ENCODE peak calls at places on chromosomes 13 and 19, in eight cellular contexts. T is suprapubic skin, F is GM23338, H is prostate gland, W is spleen, C is endothelial cell of umbilical vein, O is SK-N-SH, B is K562. I is an unnamed sample. For H3K4me1, the result is how much of the 10 kb centered on the place peaks cover.

GRCh38 chr19:33085570-33086128 is 4.7 kb downstream of the GPATCH1 start:
- DNase-seq in T (no peak), F (no peak), H (no peak), W (no peak), C (no peak), O (no peak), B (no peak), I (no peak)

GRCh38 chr19:39083983-39084731 is at the start of gene ACP7:
- DNase-seq in T (no peak), F (peak), H (no peak), W (no peak), C (no peak), O (peak), B (no peak), I (no peak)

GRCh38 chr19:14248578-14249011 is 42.6 kb upstream of the ADGRL1 start:
- DNase-seq in T (no peak), F (peak), H (peak), W (peak), C (peak), O (peak), B (peak), I (no peak)

GRCh38 chr19:53091413-53091812 is 11.8 kb downstream of the ZNF160 start:
- DNase-seq in T (no peak), F (peak), H (no peak), W (no peak), C (no peak), O (peak), B (peak), I (no peak)

GRCh38 chr19:3987619-3988371 is 2.5 kb upstream of the EEF2 start:
- DNase-seq in T (peak), F (peak), H (peak), W (peak), C (peak), O (peak), B (peak), I (peak)

GRCh38 chr13:113736258-113736731 is 22.7 kb upstream of the TMEM255B start:
- DNase-seq in T (no peak), F (no peak), H (no peak), W (peak), C (no peak), O (no peak), B (no peak), I (no peak)

GRCh38 chr19:51525731-51526130 is 5.7 kb downstream of the SIGLEC6 start:
- DNase-seq in T (no peak), F (no peak), H (no peak), W (peak), C (no peak), O (no peak), B (no peak), I (no peak)

GRCh38 chr13:92573467-92574057 is 653.0 kb upstream of the GPC6 start:
- DNase-seq in T (no peak), F (peak), H (no peak), W (no peak), C (no peak), O (peak), B (peak), I (no peak)

GRCh38 chr13:83286737-83287136 is 595.5 kb downstream of the SLITRK1 start:
- DNase-seq in T (no peak), F (no peak), H (no peak), W (no peak), C (no peak), O (no peak), B (no peak), I (no peak)

GRCh38 chr19:54341295-54341694 is 2.3 kb upstream of the LILRA4 start:
- DNase-seq in T (no peak), F (peak), H (no peak), W (no peak), C (no peak), O (no peak), B (no peak), I (no peak)

GRCh38 chr19:48102870-48103751 is 7.5 kb downstream of the PLA2G4C start:
- DNase-seq in T (no peak), F (peak), H (peak), W (no peak), C (peak), O (peak), B (peak), I (no peak)

GRCh38 chr13:70339738-70340137 is 231.5 kb upstream of the KLHL1 start:
- DNase-seq in T (no peak), F (peak), H (no peak), W (no peak), C (peak), O (no peak), B (no peak), I (peak)

GRCh38 chr19:40954573-40954972 is 36.5 kb upstream of the CYP2B6 start:
- DNase-seq in T (no peak), F (peak), H (no peak), W (no peak), C (no peak), O (no peak), B (no peak), I (no peak)

GRCh38 chr19:3607398-3608078 is 863 bp upstream of the TBXA2R start:
- DNase-seq in T (peak), F (peak), H (no peak), W (peak), C (peak), O (peak), B (peak), I (no peak)

GRCh38 chr19:38082256-38083118 is 141.5 kb downstream of the DPF1 start:
- DNase-seq in T (no peak), F (no peak), H (no peak), W (no peak), C (no peak), O (no peak), B (no peak), I (no peak)

GRCh38 chr19:48329167-48329891 is 4.0 kb downstream of the EMP3 start:
- DNase-seq in T (no peak), F (peak), H (no peak), W (no peak), C (no peak), O (no peak), B (peak), I (no peak)

GRCh38 chr13:112531263-112531794 is 56.6 kb downstream of the TUBGCP3 start:
- DNase-seq in T (no peak), F (no peak), H (no peak), W (no peak), C (no peak), O (peak), B (no peak), I (no peak)

GRCh38 chr19:11203194-11204075 is 6.1 kb upstream of the KANK2 start:
- DNase-seq in T (peak), F (peak), H (peak), W (no peak), C (peak), O (peak), B (peak), I (peak)

GRCh38 chr19:39858541-39858940 is 12.4 kb upstream of the FBL start:
- DNase-seq in T (no peak), F (peak), H (no peak), W (peak), C (no peak), O (no peak), B (no peak), I (peak)

GRCh38 chr13:84844473-84844872 is 954.7 kb downstream of the SLITRK6 start:
- DNase-seq in T (no peak), F (peak), H (no peak), W (no peak), C (no peak), O (peak), B (no peak), I (no peak)

GRCh38 chr19:19745496-19746285 is 12.8 kb upstream of the ZNF14 start:
- DNase-seq in T (no peak), F (no peak), H (no peak), W (no peak), C (no peak), O (peak), B (no peak), I (no peak)

GRCh38 chr13:41352935-41353801 is 42.1 kb downstream of the NAA16 start:
- DNase-seq in T (no peak), F (peak), H (no peak), W (no peak), C (peak), O (peak), B (peak), I (no peak)

GRCh38 chr19:55640043-55640576 is 692 bp upstream of the ZNF580 start:
- DNase-seq in T (no peak), F (peak), H (peak), W (peak), C (peak), O (peak), B (peak), I (peak)

GRCh38 chr19:16206046-16206605 is 8.4 kb downstream of the AP1M1 start:
- DNase-seq in T (no peak), F (no peak), H (no peak), W (peak), C (no peak), O (no peak), B (no peak), I (no peak)

GRCh38 chr13:43785681-43786471 is 896 bp downstream of the ENOX1 start:
- DNase-seq in T (peak), F (peak), H (peak), W (peak), C (peak), O (peak), B (peak), I (peak)

GRCh38 chr13:109789262-109789661 is 2.9 kb upstream of the IRS2 start:
- DNase-seq in T (no peak), F (no peak), H (no peak), W (no peak), C (no peak), O (peak), B (no peak), I (no peak)

GRCh38 chr19:48715276-48715675 is 4.2 kb downstream of the MAMSTR start:
- DNase-seq in T (peak), F (no peak), H (no peak), W (no peak), C (no peak), O (no peak), B (no peak), I (no peak)

DNA sequence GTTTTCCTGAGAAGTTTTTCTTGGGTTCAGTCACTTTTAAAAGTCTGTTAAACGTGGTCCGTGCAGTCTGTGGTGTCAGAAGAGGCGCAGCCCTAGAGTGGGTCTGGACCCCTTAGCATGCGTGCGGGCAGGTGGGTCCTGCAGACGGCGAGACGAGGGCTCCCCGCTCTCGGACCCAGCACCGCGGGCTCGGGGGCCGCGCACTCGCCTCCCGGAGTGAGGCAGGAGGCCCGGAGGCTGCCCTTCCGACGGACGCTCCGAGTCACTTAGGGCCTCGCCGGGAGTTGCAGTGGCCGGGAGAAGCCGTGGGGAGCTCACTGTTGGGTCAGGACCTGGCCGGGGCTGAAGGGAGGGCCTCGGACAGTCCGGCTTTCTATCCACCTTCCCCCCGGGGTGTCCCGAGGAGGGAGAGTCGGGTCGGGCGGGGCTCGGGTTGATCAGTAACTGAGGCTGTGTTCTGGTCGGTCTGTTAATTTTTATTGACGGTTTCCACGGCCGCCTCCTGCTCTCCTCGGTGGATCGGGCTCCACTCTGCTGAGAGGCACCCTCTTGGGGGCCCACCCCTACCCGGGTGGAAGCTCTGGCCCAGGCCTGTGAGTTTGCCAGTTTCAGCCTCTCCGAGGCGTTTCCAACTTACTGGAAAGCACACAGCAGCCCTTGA is 1.3 kb downstream of the PTBP1 start:
- DNase-seq in T (no peak), F (no peak), H (no peak), W (peak), C (no peak), O (no peak), B (peak), I (no peak)
- H3K4me1 ChIP-seq in T (half or more), F (under half), H (under half), W (half or more), C (under half), O (under half), B (half or more), I (half or more)

DNA sequence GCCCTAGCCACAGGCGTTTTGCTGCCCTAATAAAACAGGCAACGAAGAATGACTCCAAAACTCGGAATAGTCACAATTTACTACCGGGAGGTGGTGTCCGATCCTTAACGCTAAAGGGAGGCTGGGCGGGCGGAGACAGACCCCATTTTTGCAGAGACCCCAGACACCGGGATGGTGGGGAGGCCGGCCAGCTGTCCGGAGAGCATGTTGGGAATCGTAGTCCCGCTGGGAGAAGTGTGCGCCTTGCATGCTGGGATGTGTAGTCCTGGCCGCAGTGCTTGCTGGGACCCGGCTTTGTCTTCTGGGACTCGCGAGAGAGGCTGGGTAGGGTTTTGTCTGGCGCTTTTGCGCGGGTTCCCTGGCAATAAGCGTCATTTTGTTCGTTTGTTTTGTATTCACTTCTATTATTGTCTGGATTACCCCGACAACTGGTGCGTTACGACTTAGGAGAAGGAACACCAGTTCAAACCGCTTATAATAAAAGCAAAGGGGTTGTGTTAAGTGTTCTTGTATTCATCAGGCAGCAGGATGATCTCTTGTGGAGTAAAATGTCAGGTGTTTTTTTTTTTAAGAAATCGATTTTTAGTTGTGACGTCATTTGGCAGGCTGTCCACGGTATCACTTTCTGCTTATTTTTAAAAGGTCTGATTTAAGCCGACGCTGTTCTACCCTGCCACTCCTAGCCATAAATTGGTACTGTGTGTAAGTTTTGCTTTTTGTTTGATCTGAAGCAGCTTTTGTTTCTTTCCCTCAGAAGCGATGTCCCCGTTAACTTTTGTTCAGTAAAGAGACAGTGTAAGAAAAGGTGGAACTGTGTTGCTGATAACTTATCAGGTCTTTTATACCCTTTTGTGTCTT is 676 bp upstream of the HSPH1 start:
- DNase-seq in T (peak), F (peak), H (peak), W (peak), C (peak), O (peak), B (peak), I (peak)
- TF ChIP-seq POLR2AphosphoS5 in T (peak), F (peak), H (peak), W (no peak), C (peak), O (peak), B (peak), I (peak)

GRCh38 chr13:28492527-28493367 is 2.2 kb downstream of the FLT1 start:
- DNase-seq in T (no peak), F (peak), H (no peak), W (no peak), C (no peak), O (no peak), B (no peak), I (no peak)

GRCh38 chr13:28488376-28489005 is 6.4 kb downstream of the FLT1 start:
- DNase-seq in T (no peak), F (no peak), H (no peak), W (no peak), C (no peak), O (no peak), B (no peak), I (no peak)

GRCh38 chr13:28486144-28486543 is 8.8 kb downstream of the FLT1 start:
- DNase-seq in T (no peak), F (no peak), H (no peak), W (no peak), C (no peak), O (no peak), B (no peak), I (no peak)

GRCh38 chr13:28489975-28490550 is 4.9 kb downstream of the FLT1 start:
- DNase-seq in T (no peak), F (no peak), H (no peak), W (no peak), C (peak), O (no peak), B (no peak), I (no peak)

GRCh38 chr13:28489536-28489935 is 5.4 kb downstream of the FLT1 start:
- DNase-seq in T (no peak), F (no peak), H (no peak), W (no peak), C (peak), O (no peak), B (no peak), I (no peak)
- H3K4me1 ChIP-seq in T (under half), F (half or more), H (under half), W (under half), C (under half), O (under half), B (under half), I (under half)

GRCh38 chr13:19601749-19602725 is 31.4 kb upstream of the MPHOSPH8 start:
- DNase-seq in T (no peak), F (peak), H (no peak), W (peak), C (peak), O (peak), B (peak), I (peak)
- TF ChIP-seq POLR2AphosphoS5 in T (no peak), F (no peak), H (no peak), W (no peak), C (no peak), O (peak), B (no peak), I (no peak)

GRCh38 chr19:35331551-35332214 is 2.7 kb downstream of the CD22 start:
- DNase-seq in T (no peak), F (no peak), H (no peak), W (no peak), C (no peak), O (no peak), B (peak), I (no peak)

GRCh38 chr19:35328851-35329285 is at the start of gene CD22:
- DNase-seq in T (no peak), F (no peak), H (no peak), W (peak), C (no peak), O (no peak), B (no peak), I (no peak)

GRCh38 chr19:35327642-35328041 is 1.3 kb upstream of the CD22 start:
- DNase-seq in T (no peak), F (peak), H (no peak), W (no peak), C (no peak), O (no peak), B (peak), I (no peak)

GRCh38 chr19:35330475-35330874 is 1.5 kb downstream of the CD22 start:
- DNase-seq in T (no peak), F (no peak), H (no peak), W (peak), C (no peak), O (no peak), B (no peak), I (no peak)

GRCh38 chr19:35329323-35329722 is 336 bp downstream of the CD22 start:
- DNase-seq in T (no peak), F (no peak), H (no peak), W (no peak), C (no peak), O (no peak), B (no peak), I (no peak)
- H3K4me1 ChIP-seq in T (under half), F (under half), H (under half), W (under half), C (under half), O (under half), B (under half), I (under half)

GRCh38 chr13:30111810-30112209 is 195.5 kb downstream of the KATNAL1 start:
- DNase-seq in T (no peak), F (peak), H (no peak), W (no peak), C (no peak), O (no peak), B (no peak), I (no peak)

GRCh38 chr13:30113531-30113930 is 193.8 kb downstream of the KATNAL1 start:
- DNase-seq in T (no peak), F (no peak), H (no peak), W (no peak), C (no peak), O (no peak), B (no peak), I (no peak)

GRCh38 chr13:30114586-30115256 is 192.6 kb downstream of the KATNAL1 start:
- DNase-seq in T (peak), F (peak), H (peak), W (peak), C (peak), O (peak), B (peak), I (peak)

GRCh38 chr13:30113983-30114491 is 193.3 kb downstream of the KATNAL1 start:
- DNase-seq in T (no peak), F (peak), H (no peak), W (no peak), C (no peak), O (no peak), B (peak), I (peak)

DNA sequence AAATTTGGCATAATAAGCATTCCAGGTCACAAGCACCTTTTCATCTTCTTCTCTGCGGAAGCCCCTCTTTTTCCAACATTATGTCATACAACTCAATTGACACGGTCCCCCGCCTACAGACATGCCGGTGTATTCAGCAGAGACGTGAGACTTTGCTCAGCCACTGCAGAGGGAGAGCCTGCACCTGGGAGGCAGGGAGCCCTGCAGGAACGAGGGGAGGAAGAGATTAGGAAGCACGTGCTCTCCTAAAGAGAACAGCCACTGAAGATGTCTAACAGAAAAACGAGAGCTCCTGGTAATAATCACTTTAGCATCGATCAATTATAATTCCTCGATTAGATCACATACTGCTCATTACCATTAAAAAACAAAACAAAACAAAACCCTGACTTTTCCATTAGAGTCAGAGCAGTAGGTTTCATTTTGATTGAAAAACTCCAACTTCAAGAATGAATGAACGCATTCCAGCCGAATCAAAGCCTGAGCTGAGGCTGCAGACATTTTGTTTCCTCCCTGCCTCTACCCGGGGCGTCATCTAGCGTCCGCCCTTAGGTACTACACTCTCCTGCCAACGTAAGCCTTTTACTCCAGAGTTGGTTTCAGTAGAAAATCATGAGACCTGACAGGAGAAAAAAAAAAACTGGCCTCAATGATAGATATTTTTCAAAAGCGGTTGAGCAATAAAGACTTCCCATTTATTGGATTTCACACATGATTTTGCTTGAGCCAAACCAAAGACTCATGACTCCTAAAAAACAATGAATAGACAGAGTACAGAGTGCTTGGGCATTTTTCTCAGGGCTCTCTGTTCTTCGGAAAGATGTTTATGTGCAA is 194.5 kb downstream of the KATNAL1 start:
- DNase-seq in T (peak), F (peak), H (peak), W (peak), C (peak), O (peak), B (peak), I (peak)
- TF ChIP-seq POLR2AphosphoS5 in T (peak), F (no peak), H (peak), W (no peak), C (no peak), O (no peak), B (no peak), I (peak)

GRCh38 chr13:97328222-97328790 is 105.7 kb upstream of the RAP2A start:
- DNase-seq in T (no peak), F (peak), H (no peak), W (no peak), C (peak), O (no peak), B (no peak), I (no peak)
- H3K4me1 ChIP-seq in T (under half), F (under half), H (under half), W (under half), C (under half), O (under half), B (under half), I (half or more)

I was measured in stomach.